ENCODE peak calls at places on chromosomes 11 and 22, in six cellular contexts. Y is brain microvascular endothelial cell, X is HCT116, G is pancreas, C is psoas muscle, F is kidney epithelial cell. Z is an unnamed sample.

GRCh38 chr22:42116848-42117424 is 13.7 kb downstream of the CYP2D6 start:
- DNase-seq in X (no peak), G (no peak), Y (no peak), C (peak; percentile 67), F (no peak), Z (no peak)

GRCh38 chr11:102186836-102187235 is 76.6 kb downstream of the YAP1 start:
- DNase-seq in Y (no peak), C (no peak), G (no peak), F (no peak), X (no peak), Z (no peak)

GRCh38 chr11:29452131-29452530 is 564.7 kb downstream of the KCNA4 start:
- DNase-seq in C (no peak), X (no peak), G (no peak), Y (peak; percentile 72), F (peak; percentile 77), Z (no peak)

GRCh38 chr11:5280582-5281102 is 10.9 kb upstream of the HBE1 start:
- DNase-seq in G (no peak), F (peak; percentile 98), X (peak; percentile 97), C (peak; percentile 66), Y (peak; percentile 100), Z (no peak)

GRCh38 chr11:105027671-105028070 is 4.7 kb upstream of the CASP5 start:
- DNase-seq in Y (no peak), X (no peak), C (no peak), G (no peak), F (no peak), Z (no peak)

GRCh38 chr11:60396790-60397189 is 531 bp downstream of the MS4A14 start:
- DNase-seq in F (no peak), X (no peak), G (no peak), C (no peak), Y (no peak), Z (no peak)

GRCh38 chr22:29154364-29155048 is 51.2 kb upstream of the EMID1 start:
- DNase-seq in F (peak; percentile 10), G (peak; percentile 88), C (peak; percentile 88), X (peak; percentile 34), Y (peak; percentile 44), Z (peak; percentile 76)

GRCh38 chr11:7571640-7572000 is 57.8 kb downstream of the PPFIBP2 start:
- DNase-seq in G (peak; percentile 76), F (no peak), C (peak; percentile 76), Y (peak; percentile 61), X (peak; percentile 51), Z (peak; percentile 51)

GRCh38 chr11:103413266-103413888 is 304.2 kb downstream of the DYNC2H1 start:
- DNase-seq in X (no peak), F (no peak), G (no peak), Y (no peak), C (no peak), Z (no peak)

GRCh38 chr11:39810358-39810757 is 1649.1 kb downstream of the LRRC4C start:
- DNase-seq in X (no peak), Y (no peak), G (no peak), F (no peak), C (no peak), Z (no peak)

GRCh38 chr22:46614070-46614931 is 5.9 kb upstream of the GRAMD4 start:
- DNase-seq in F (no peak), C (no peak), X (no peak), Y (no peak), G (no peak), Z (peak; percentile 60)

GRCh38 chr11:132643239-132643638 is 889.1 kb downstream of the OPCML start:
- DNase-seq in G (no peak), C (no peak), X (no peak), F (no peak), Y (no peak), Z (no peak)

GRCh38 chr11:126518130-126518995 is 162.9 kb downstream of the ST3GAL4 start:
- DNase-seq in X (no peak), C (no peak), Y (no peak), F (no peak), G (no peak), Z (no peak)

GRCh38 chr11:42066113-42066512 is 606.7 kb upstream of the LRRC4C start:
- DNase-seq in Y (peak; percentile 71), F (no peak), C (peak; percentile 64), G (peak; percentile 14), X (no peak), Z (peak; percentile 15)

GRCh38 chr11:17745032-17745772 is 10.6 kb downstream of the KCNC1 start:
- DNase-seq in C (peak; percentile 21), F (no peak), G (no peak), Y (no peak), X (no peak), Z (peak; percentile 6)

GRCh38 chr11:94245121-94245520 is 59.3 kb upstream of the IZUMO1R start:
- DNase-seq in F (no peak), C (no peak), X (no peak), Y (no peak), G (no peak), Z (no peak)

GRCh38 chr11:64607381-64608259 is 16.6 kb downstream of the SLC22A12 start:
- DNase-seq in Y (no peak), F (no peak), C (no peak), G (peak; percentile 47), X (no peak), Z (no peak)

GRCh38 chr11:103803062-103803461 is 233.4 kb upstream of the DDI1 start:
- DNase-seq in Y (peak; percentile 85), C (no peak), X (no peak), G (no peak), F (peak; percentile 73), Z (no peak)

GRCh38 chr22:22316589-22316988 is 72.0 kb downstream of the VPREB1 start:
- DNase-seq in C (no peak), Y (no peak), G (no peak), X (no peak), F (no peak), Z (no peak)

GRCh38 chr11:92245700-92246270 is 21.2 kb downstream of the FAT3 start:
- DNase-seq in X (no peak), F (no peak), C (no peak), Y (no peak), G (no peak), Z (no peak)

GRCh38 chr11:24496728-24497396 is at the start of gene LUZP2:
- DNase-seq in X (no peak), C (peak; percentile 48), Y (peak; percentile 18), G (peak; percentile 59), F (no peak), Z (peak; percentile 25)

GRCh38 chr11:10930224-10930960 is 72.5 kb upstream of the ZBED5 start:
- DNase-seq in Y (peak; percentile 4), C (no peak), G (no peak), X (no peak), F (no peak), Z (no peak)

GRCh38 chr11:75986966-75987365 is 172.0 kb downstream of the UVRAG start:
- DNase-seq in C (no peak), F (no peak), Y (no peak), G (no peak), X (no peak), Z (no peak)

GRCh38 chr11:118532091-118532490 is 1.1 kb downstream of the TMEM25 start:
- DNase-seq in X (no peak), Y (no peak), F (no peak), C (no peak), G (peak; percentile 66), Z (no peak)
- H3K4me3 ChIP-seq in X (peak overlapping the region; percentile 89), Y (no peak overlapping the region), F (peak overlapping the region; percentile 75), C (no peak overlapping the region), G (peak overlapping the region; percentile 95), Z (peak overlapping the region; percentile 83)

GRCh38 chr11:32173435-32173834 is 82.6 kb downstream of the RCN1 start:
- DNase-seq in F (peak; percentile 16), Y (peak; percentile 49), X (peak; percentile 34), C (peak; percentile 67), G (no peak), Z (peak; percentile 59)
- TF ChIP-seq CTCF in F (peak; percentile 75), Y (peak; percentile 82), X (peak; percentile 55), C (peak; percentile 41), G (no peak), Z (peak; percentile 70)

GRCh38 chr11:71454470-71455113 is 1.6 kb downstream of the NADSYN1 start:
- DNase-seq in X (no peak), F (no peak), Y (no peak), C (peak; percentile 6), G (no peak), Z (no peak)
- H3K4me3 ChIP-seq in X (no peak overlapping the region), F (no peak overlapping the region), Y (no peak overlapping the region), C (no peak overlapping the region), G (no peak overlapping the region), Z (no peak overlapping the region)

GRCh38 chr11:19389787-19390303 is 149.1 kb upstream of the E2F8 start:
- DNase-seq in C (peak; percentile 72), F (no peak), Y (no peak), G (no peak), X (no peak), Z (no peak)
- TF ChIP-seq CTCF in C (no peak), F (no peak), Y (no peak), G (no peak), X (no peak), Z (no peak)

GRCh38 chr11:72584293-72584921 is 89.8 kb downstream of the PDE2A start:
- DNase-seq in C (peak; percentile 78), Y (no peak), X (no peak), G (peak; percentile 62), F (no peak), Z (peak; percentile 62)

GRCh38 chr11:72582206-72583176 is 91.7 kb downstream of the PDE2A start:
- DNase-seq in X (no peak), F (no peak), C (peak; percentile 21), G (no peak), Y (no peak), Z (no peak)

GRCh38 chr11:72583177-72583553 is 91.1 kb downstream of the PDE2A start:
- DNase-seq in G (peak; percentile 30), Y (no peak), C (peak; percentile 12), F (no peak), X (no peak), Z (peak; percentile 33)

GRCh38 chr11:72584933-72585597 is 89.2 kb downstream of the PDE2A start:
- DNase-seq in F (no peak), X (no peak), Y (no peak), C (no peak), G (peak; percentile 39), Z (no peak)

DNA sequence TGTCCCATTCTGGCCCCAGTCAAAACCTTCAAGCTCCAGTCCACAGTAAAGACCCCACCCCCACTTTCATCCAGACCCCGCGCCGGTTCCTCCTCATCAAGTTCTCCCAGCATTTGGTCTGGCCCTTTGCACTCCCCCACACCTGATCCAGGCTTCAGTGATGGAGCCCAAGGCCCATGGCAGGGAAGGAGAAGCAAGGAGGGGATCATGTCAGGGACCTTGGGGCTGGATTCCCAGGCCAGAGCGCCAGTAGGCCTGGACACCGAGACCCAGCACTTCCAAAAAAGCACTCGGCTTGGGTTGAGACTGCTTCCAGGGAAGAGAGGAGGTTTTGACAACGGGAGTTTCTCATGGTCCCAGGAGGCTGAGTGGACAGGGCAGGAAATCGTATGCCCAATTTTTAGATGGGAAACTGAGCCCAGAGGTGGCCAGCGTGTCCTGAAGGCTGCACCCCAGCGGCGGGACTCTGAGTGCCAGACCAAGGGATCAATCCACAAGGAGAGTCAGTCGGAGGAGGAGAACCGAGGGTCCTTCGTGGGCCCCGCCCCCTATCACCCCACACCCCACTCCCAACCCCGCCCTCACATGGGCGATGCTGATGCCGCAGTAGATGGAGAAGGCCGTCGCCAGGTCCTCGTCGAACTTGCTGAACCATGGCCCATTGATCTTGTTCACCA is 90.5 kb downstream of the PDE2A start:
- DNase-seq in C (peak; percentile 37), F (no peak), Y (no peak), X (no peak), G (peak; percentile 46), Z (peak; percentile 46)
- H3K4me3 ChIP-seq in C (no peak overlapping the region), F (no peak overlapping the region), Y (no peak overlapping the region), X (no peak overlapping the region), G (no peak overlapping the region), Z (no peak overlapping the region)

GRCh38 chr11:124875943-124876817 is 10.9 kb downstream of the ROBO3 start:
- DNase-seq in F (peak; percentile 70), G (peak; percentile 89), C (peak; percentile 91), Y (peak; percentile 90), X (peak; percentile 94), Z (peak; percentile 89)
- TF ChIP-seq CTCF in F (peak; percentile 74), G (peak; percentile 48), C (peak; percentile 62), Y (peak; percentile 71), X (peak; percentile 58), Z (peak; percentile 78)